ENCODE peak calls at places on chromosome 2, in five cellular contexts. One of them, this sample, is unnamed.

GRCh38 chr2:3104261-3104660 is 273.4 kb downstream of the EIPR1 start:
- DNase-seq in activated CD8-positive, alpha-beta T cell treated with anti-CD3 and anti-CD28 coated beads for 36 hours: no peak
- DNase-seq in astrocyte: no peak
- DNase-seq in heart left ventricle: no peak
- DNase-seq in Calu3: no peak
- DNase-seq in this sample: no peak

GRCh38 chr2:113757059-113757657 is 716 bp upstream of the SLC35F5 start:
- DNase-seq in activated CD8-positive, alpha-beta T cell treated with anti-CD3 and anti-CD28 coated beads for 36 hours: peak
- DNase-seq in astrocyte: peak
- DNase-seq in heart left ventricle: peak
- DNase-seq in Calu3: peak
- DNase-seq in this sample: no peak

GRCh38 chr2:41990688-41991087 is 57.1 kb upstream of the PKDCC start:
- DNase-seq in activated CD8-positive, alpha-beta T cell treated with anti-CD3 and anti-CD28 coated beads for 36 hours: no peak
- DNase-seq in astrocyte: peak
- DNase-seq in heart left ventricle: no peak
- DNase-seq in Calu3: no peak
- DNase-seq in this sample: no peak

GRCh38 chr2:100730290-100730868 is 89.6 kb upstream of the NPAS2 start:
- DNase-seq in activated CD8-positive, alpha-beta T cell treated with anti-CD3 and anti-CD28 coated beads for 36 hours: peak
- DNase-seq in astrocyte: peak
- DNase-seq in heart left ventricle: peak
- DNase-seq in Calu3: peak
- DNase-seq in this sample: no peak

GRCh38 chr2:39386064-39386463 is 51.0 kb downstream of the MAP4K3 start:
- DNase-seq in activated CD8-positive, alpha-beta T cell treated with anti-CD3 and anti-CD28 coated beads for 36 hours: no peak
- DNase-seq in astrocyte: no peak
- DNase-seq in heart left ventricle: no peak
- DNase-seq in Calu3: no peak
- DNase-seq in this sample: no peak

GRCh38 chr2:218924757-218925156 is 34.7 kb upstream of the CDK5R2 start:
- DNase-seq in activated CD8-positive, alpha-beta T cell treated with anti-CD3 and anti-CD28 coated beads for 36 hours: no peak
- DNase-seq in astrocyte: no peak
- DNase-seq in heart left ventricle: no peak
- DNase-seq in Calu3: no peak
- DNase-seq in this sample: no peak

GRCh38 chr2:219947575-219947974 is 320.1 kb downstream of the SLC4A3 start:
- DNase-seq in activated CD8-positive, alpha-beta T cell treated with anti-CD3 and anti-CD28 coated beads for 36 hours: no peak
- DNase-seq in astrocyte: peak
- DNase-seq in heart left ventricle: no peak
- DNase-seq in Calu3: no peak
- DNase-seq in this sample: no peak

GRCh38 chr2:75416420-75417342 is 144.1 kb downstream of the EVA1A start:
- DNase-seq in activated CD8-positive, alpha-beta T cell treated with anti-CD3 and anti-CD28 coated beads for 36 hours: peak
- DNase-seq in astrocyte: no peak
- DNase-seq in heart left ventricle: no peak
- DNase-seq in Calu3: no peak
- DNase-seq in this sample: peak

GRCh38 chr2:232434091-232434490 is 21.9 kb upstream of the ALPI start:
- DNase-seq in activated CD8-positive, alpha-beta T cell treated with anti-CD3 and anti-CD28 coated beads for 36 hours: no peak
- DNase-seq in astrocyte: no peak
- DNase-seq in heart left ventricle: no peak
- DNase-seq in Calu3: no peak
- DNase-seq in this sample: no peak

GRCh38 chr2:213086566-213086965 is 64.8 kb downstream of the IKZF2 start:
- DNase-seq in activated CD8-positive, alpha-beta T cell treated with anti-CD3 and anti-CD28 coated beads for 36 hours: no peak
- DNase-seq in astrocyte: peak
- DNase-seq in heart left ventricle: no peak
- DNase-seq in Calu3: no peak
- DNase-seq in this sample: no peak

GRCh38 chr2:239673641-239674040 is 272.8 kb upstream of the HDAC4 start:
- DNase-seq in activated CD8-positive, alpha-beta T cell treated with anti-CD3 and anti-CD28 coated beads for 36 hours: no peak
- DNase-seq in astrocyte: no peak
- DNase-seq in heart left ventricle: no peak
- DNase-seq in Calu3: no peak
- DNase-seq in this sample: no peak

GRCh38 chr2:54664238-54664786 is 59.1 kb upstream of the EML6 start:
- DNase-seq in activated CD8-positive, alpha-beta T cell treated with anti-CD3 and anti-CD28 coated beads for 36 hours: no peak
- DNase-seq in astrocyte: no peak
- DNase-seq in heart left ventricle: no peak
- DNase-seq in Calu3: no peak
- DNase-seq in this sample: no peak

GRCh38 chr2:54666131-54666637 is 57.3 kb upstream of the EML6 start:
- DNase-seq in activated CD8-positive, alpha-beta T cell treated with anti-CD3 and anti-CD28 coated beads for 36 hours: no peak
- DNase-seq in astrocyte: peak
- DNase-seq in heart left ventricle: peak
- DNase-seq in Calu3: no peak
- DNase-seq in this sample: no peak

GRCh38 chr2:54666741-54667639 is 56.5 kb upstream of the EML6 start:
- DNase-seq in activated CD8-positive, alpha-beta T cell treated with anti-CD3 and anti-CD28 coated beads for 36 hours: no peak
- DNase-seq in astrocyte: peak
- DNase-seq in heart left ventricle: peak
- DNase-seq in Calu3: no peak
- DNase-seq in this sample: no peak

GRCh38 chr2:54663424-54664030 is 59.9 kb upstream of the EML6 start:
- DNase-seq in activated CD8-positive, alpha-beta T cell treated with anti-CD3 and anti-CD28 coated beads for 36 hours: no peak
- DNase-seq in astrocyte: no peak
- DNase-seq in heart left ventricle: no peak
- DNase-seq in Calu3: no peak
- DNase-seq in this sample: no peak

DNA sequence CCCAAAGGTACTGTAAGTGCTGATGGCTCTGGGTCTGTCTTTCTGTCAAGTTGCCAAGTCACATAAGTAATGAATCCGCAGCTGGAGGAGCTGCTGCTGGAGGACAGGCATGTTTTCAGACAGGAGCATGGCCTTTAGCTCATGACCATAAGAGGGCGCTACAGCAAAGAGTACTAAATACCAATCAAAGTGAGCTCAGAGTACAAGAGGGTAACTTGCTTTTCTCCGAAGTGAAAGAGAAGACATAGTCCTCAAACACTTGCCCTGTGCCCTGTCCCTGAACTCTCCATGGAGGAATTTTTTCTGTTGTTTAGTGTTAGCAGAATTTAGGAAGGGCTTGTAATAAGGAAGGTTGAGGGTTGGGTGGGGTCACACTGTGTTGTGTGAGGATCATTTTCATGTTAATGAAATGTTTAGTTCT is 58.0 kb upstream of the EML6 start:
- DNase-seq in activated CD8-positive, alpha-beta T cell treated with anti-CD3 and anti-CD28 coated beads for 36 hours: peak
- DNase-seq in astrocyte: no peak
- DNase-seq in heart left ventricle: no peak
- DNase-seq in Calu3: peak
- DNase-seq in this sample: peak
- TF ChIP-seq CTCF in activated CD8-positive, alpha-beta T cell treated with anti-CD3 and anti-CD28 coated beads for 36 hours: peak
- TF ChIP-seq CTCF in astrocyte: peak
- TF ChIP-seq CTCF in heart left ventricle: peak
- TF ChIP-seq CTCF in Calu3: peak
- TF ChIP-seq CTCF in this sample: peak

GRCh38 chr2:237694423-237695194 is 67.2 kb downstream of the LRRFIP1 start:
- DNase-seq in activated CD8-positive, alpha-beta T cell treated with anti-CD3 and anti-CD28 coated beads for 36 hours: peak
- DNase-seq in astrocyte: no peak
- DNase-seq in heart left ventricle: peak
- DNase-seq in Calu3: no peak
- DNase-seq in this sample: no peak
- TF ChIP-seq CTCF in activated CD8-positive, alpha-beta T cell treated with anti-CD3 and anti-CD28 coated beads for 36 hours: no peak
- TF ChIP-seq CTCF in astrocyte: no peak
- TF ChIP-seq CTCF in heart left ventricle: no peak
- TF ChIP-seq CTCF in Calu3: no peak
- TF ChIP-seq CTCF in this sample: no peak

GRCh38 chr2:79855264-79856006 is 342.6 kb downstream of the CTNNA2 start:
- DNase-seq in activated CD8-positive, alpha-beta T cell treated with anti-CD3 and anti-CD28 coated beads for 36 hours: no peak
- DNase-seq in astrocyte: no peak
- DNase-seq in heart left ventricle: no peak
- DNase-seq in Calu3: no peak
- DNase-seq in this sample: no peak
- TF ChIP-seq CTCF in activated CD8-positive, alpha-beta T cell treated with anti-CD3 and anti-CD28 coated beads for 36 hours: no peak
- TF ChIP-seq CTCF in astrocyte: peak
- TF ChIP-seq CTCF in heart left ventricle: no peak
- TF ChIP-seq CTCF in Calu3: no peak
- TF ChIP-seq CTCF in this sample: no peak

GRCh38 chr2:12715878-12716249 is 872 bp upstream of the TRIB2 start:
- DNase-seq in activated CD8-positive, alpha-beta T cell treated with anti-CD3 and anti-CD28 coated beads for 36 hours: peak
- DNase-seq in astrocyte: peak
- DNase-seq in heart left ventricle: peak
- DNase-seq in Calu3: peak
- DNase-seq in this sample: peak

GRCh38 chr2:12717988-12718661 is 1.4 kb downstream of the TRIB2 start:
- DNase-seq in activated CD8-positive, alpha-beta T cell treated with anti-CD3 and anti-CD28 coated beads for 36 hours: peak
- DNase-seq in astrocyte: no peak
- DNase-seq in heart left ventricle: no peak
- DNase-seq in Calu3: no peak
- DNase-seq in this sample: peak

GRCh38 chr2:12717191-12717987 is 653 bp downstream of the TRIB2 start:
- DNase-seq in activated CD8-positive, alpha-beta T cell treated with anti-CD3 and anti-CD28 coated beads for 36 hours: peak
- DNase-seq in astrocyte: peak
- DNase-seq in heart left ventricle: peak
- DNase-seq in Calu3: peak
- DNase-seq in this sample: peak

GRCh38 chr2:12715258-12715865 is 1.4 kb upstream of the TRIB2 start:
- DNase-seq in activated CD8-positive, alpha-beta T cell treated with anti-CD3 and anti-CD28 coated beads for 36 hours: no peak
- DNase-seq in astrocyte: no peak
- DNase-seq in heart left ventricle: peak
- DNase-seq in Calu3: no peak
- DNase-seq in this sample: no peak

GRCh38 chr2:12716250-12717190 is at the start of gene TRIB2:
- DNase-seq in activated CD8-positive, alpha-beta T cell treated with anti-CD3 and anti-CD28 coated beads for 36 hours: peak
- DNase-seq in astrocyte: peak
- DNase-seq in heart left ventricle: peak
- DNase-seq in Calu3: peak
- DNase-seq in this sample: peak
- TF ChIP-seq CTCF in activated CD8-positive, alpha-beta T cell treated with anti-CD3 and anti-CD28 coated beads for 36 hours: peak
- TF ChIP-seq CTCF in astrocyte: no peak
- TF ChIP-seq CTCF in heart left ventricle: no peak
- TF ChIP-seq CTCF in Calu3: no peak
- TF ChIP-seq CTCF in this sample: no peak

GRCh38 chr2:147365577-147365976 is 479.3 kb upstream of the ACVR2A start:
- DNase-seq in activated CD8-positive, alpha-beta T cell treated with anti-CD3 and anti-CD28 coated beads for 36 hours: no peak
- DNase-seq in astrocyte: no peak
- DNase-seq in heart left ventricle: no peak
- DNase-seq in Calu3: no peak
- DNase-seq in this sample: no peak
- TF ChIP-seq CTCF in activated CD8-positive, alpha-beta T cell treated with anti-CD3 and anti-CD28 coated beads for 36 hours: no peak
- TF ChIP-seq CTCF in astrocyte: no peak
- TF ChIP-seq CTCF in heart left ventricle: no peak
- TF ChIP-seq CTCF in Calu3: no peak
- TF ChIP-seq CTCF in this sample: no peak

DNA sequence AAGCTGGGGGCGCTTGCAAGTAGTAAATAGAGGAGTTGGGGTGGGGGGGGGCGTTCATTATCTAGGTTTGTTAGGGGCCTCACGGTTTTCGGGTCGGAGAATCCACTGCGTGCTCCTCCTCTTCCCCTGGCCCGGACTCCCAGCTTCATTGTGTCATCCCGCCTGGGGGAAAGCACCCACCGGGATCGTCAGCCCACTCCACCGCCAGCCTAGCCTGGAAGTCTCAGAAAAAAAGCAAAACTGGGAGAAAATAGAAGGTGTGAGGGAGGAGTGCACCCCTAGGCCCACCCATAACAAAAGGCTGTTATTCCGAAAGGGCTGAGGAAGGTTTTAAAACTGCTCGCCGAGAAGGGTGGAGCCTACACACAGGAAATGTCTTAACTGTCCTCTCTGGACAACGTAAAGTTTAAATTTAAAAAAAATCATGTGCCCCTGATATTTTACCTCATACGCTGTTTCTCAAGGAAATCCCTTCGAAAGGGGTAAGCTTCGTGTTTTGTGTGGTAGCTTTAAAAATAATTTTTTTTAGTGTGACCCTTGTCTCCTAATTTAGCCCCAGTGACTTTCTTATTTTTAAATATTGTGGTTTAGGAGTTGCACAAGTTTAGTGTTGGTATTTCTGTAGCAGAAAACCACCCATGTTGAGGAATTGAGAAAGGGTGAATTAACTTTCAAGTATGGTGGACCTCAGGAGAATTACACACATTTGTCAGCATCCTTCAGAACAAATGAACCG is 104.2 kb downstream of the SPTBN1 start:
- DNase-seq in activated CD8-positive, alpha-beta T cell treated with anti-CD3 and anti-CD28 coated beads for 36 hours: peak
- DNase-seq in astrocyte: peak
- DNase-seq in heart left ventricle: no peak
- DNase-seq in Calu3: no peak
- DNase-seq in this sample: peak
- TF ChIP-seq CTCF in activated CD8-positive, alpha-beta T cell treated with anti-CD3 and anti-CD28 coated beads for 36 hours: peak
- TF ChIP-seq CTCF in astrocyte: no peak
- TF ChIP-seq CTCF in heart left ventricle: no peak
- TF ChIP-seq CTCF in Calu3: no peak
- TF ChIP-seq CTCF in this sample: no peak

GRCh38 chr2:96685285-96685591 is 42.7 kb downstream of the FER1L5 start:
- DNase-seq in activated CD8-positive, alpha-beta T cell treated with anti-CD3 and anti-CD28 coated beads for 36 hours: no peak
- DNase-seq in astrocyte: no peak
- DNase-seq in heart left ventricle: no peak
- DNase-seq in Calu3: no peak
- DNase-seq in this sample: no peak

GRCh38 chr2:96687266-96687665 is 44.7 kb downstream of the FER1L5 start:
- DNase-seq in activated CD8-positive, alpha-beta T cell treated with anti-CD3 and anti-CD28 coated beads for 36 hours: no peak
- DNase-seq in astrocyte: no peak
- DNase-seq in heart left ventricle: no peak
- DNase-seq in Calu3: no peak
- DNase-seq in this sample: no peak

GRCh38 chr2:96683972-96684820 is 41.6 kb downstream of the FER1L5 start:
- DNase-seq in activated CD8-positive, alpha-beta T cell treated with anti-CD3 and anti-CD28 coated beads for 36 hours: no peak
- DNase-seq in astrocyte: no peak
- DNase-seq in heart left ventricle: no peak
- DNase-seq in Calu3: no peak
- DNase-seq in this sample: no peak

GRCh38 chr2:96684883-96685282 is 42.3 kb downstream of the FER1L5 start:
- DNase-seq in activated CD8-positive, alpha-beta T cell treated with anti-CD3 and anti-CD28 coated beads for 36 hours: no peak
- DNase-seq in astrocyte: no peak
- DNase-seq in heart left ventricle: no peak
- DNase-seq in Calu3: no peak
- DNase-seq in this sample: no peak

DNA sequence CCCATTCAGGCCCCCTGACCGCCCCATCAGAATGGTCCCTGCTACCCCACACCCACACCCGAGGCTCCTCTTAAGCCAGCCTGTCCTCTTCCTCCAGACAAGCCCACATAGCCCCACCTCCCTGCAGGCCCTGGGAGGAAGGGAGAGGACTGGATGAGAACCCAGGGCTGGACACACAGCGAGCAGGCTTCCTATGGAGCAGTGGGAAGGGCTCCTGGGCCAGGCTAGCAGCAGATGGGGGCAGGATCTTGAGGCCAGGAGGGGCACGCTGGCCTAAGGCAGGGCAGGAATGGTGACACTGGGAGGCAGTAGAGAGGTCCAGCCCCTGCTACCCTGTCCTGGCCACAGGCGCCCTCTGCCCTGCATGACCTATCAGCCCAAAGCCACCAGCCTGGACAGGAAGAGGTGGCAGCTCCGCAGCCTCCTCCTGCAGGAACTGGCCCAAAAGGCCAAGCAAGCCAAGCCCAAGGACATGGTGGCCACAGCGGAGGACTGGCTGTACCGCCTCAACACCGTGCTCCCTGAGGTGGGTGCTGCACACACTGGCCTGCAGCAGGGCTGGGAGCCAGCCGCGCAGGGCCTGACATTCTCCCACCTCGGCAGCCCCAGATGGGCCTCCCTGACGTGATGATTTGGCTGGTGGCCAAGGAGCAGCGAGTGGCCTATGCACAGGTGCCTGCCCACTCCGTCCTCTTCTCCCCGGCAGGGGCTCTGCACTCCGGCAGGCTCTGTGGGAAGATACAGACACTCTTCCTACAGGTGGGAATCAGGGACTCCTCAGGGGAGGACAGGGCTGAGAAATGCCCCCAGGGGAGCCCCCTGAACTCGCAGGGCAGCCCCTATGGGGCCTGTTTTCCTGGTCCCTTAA is 43.3 kb downstream of the FER1L5 start:
- DNase-seq in activated CD8-positive, alpha-beta T cell treated with anti-CD3 and anti-CD28 coated beads for 36 hours: no peak
- DNase-seq in astrocyte: no peak
- DNase-seq in heart left ventricle: peak
- DNase-seq in Calu3: no peak
- DNase-seq in this sample: no peak
- TF ChIP-seq CTCF in activated CD8-positive, alpha-beta T cell treated with anti-CD3 and anti-CD28 coated beads for 36 hours: no peak
- TF ChIP-seq CTCF in astrocyte: no peak
- TF ChIP-seq CTCF in heart left ventricle: no peak
- TF ChIP-seq CTCF in Calu3: no peak
- TF ChIP-seq CTCF in this sample: no peak